ENCODE peak calls at places on chromosomes 5 and 9, in six cellular contexts. R is GM12891; T is activated naive CD8-positive, alpha-beta T cell treated with anti-CD3 and anti-CD28 coated beads for 36 hours; Q is astrocyte; A is T-helper 9 cell; W is HuH-7.5. V is an unnamed sample.

GRCh38 chr9:135992486-135993408 is 31.6 kb upstream of the UBAC1 start:
- DNase-seq in R (no peak), T (peak), W (peak), Q (peak), A (no peak), V (no peak)

GRCh38 chr9:120175031-120175430 is 404.9 kb downstream of the CDK5RAP2 start:
- DNase-seq in T (no peak), Q (no peak), R (no peak), A (no peak), W (no peak), V (no peak)

GRCh38 chr9:128902351-128903078 is 18.3 kb upstream of the PHYHD1 start:
- DNase-seq in A (peak), W (no peak), T (peak), Q (no peak), R (peak), V (no peak)

GRCh38 chr5:163379298-163380155 is 57.9 kb upstream of the CCNG1 start:
- DNase-seq in W (no peak), R (no peak), Q (peak), T (no peak), A (no peak), V (no peak)

GRCh38 chr9:85021686-85022085 is 352.2 kb downstream of the NTRK2 start:
- DNase-seq in T (no peak), R (no peak), A (no peak), W (no peak), Q (no peak), V (no peak)

GRCh38 chr9:136345281-136346156 is 18.0 kb downstream of the DNLZ start:
- DNase-seq in Q (no peak), W (peak), R (no peak), T (no peak), A (no peak), V (no peak)

GRCh38 chr5:72156921-72157320 is 49.6 kb downstream of the MAP1B start:
- DNase-seq in T (no peak), Q (peak), R (no peak), A (no peak), W (no peak), V (no peak)

GRCh38 chr9:89935115-89935514 is 330.3 kb downstream of the GADD45G start:
- DNase-seq in T (no peak), A (no peak), W (no peak), R (no peak), Q (no peak), V (no peak)

GRCh38 chr5:151580858-151581257 is 10.3 kb downstream of the FAT2 start:
- DNase-seq in W (no peak), Q (no peak), A (no peak), T (no peak), R (no peak), V (no peak)

GRCh38 chr9:126219717-126220116 is 106.9 kb upstream of the MVB12B start:
- DNase-seq in A (no peak), Q (no peak), W (no peak), T (no peak), R (no peak), V (no peak)

GRCh38 chr5:154197801-154198461 is 7.4 kb downstream of the GALNT10 start:
- DNase-seq in Q (peak), T (peak), A (peak), R (no peak), W (no peak), V (no peak)

GRCh38 chr9:131095666-131096489 is 453 bp upstream of the AIF1L start:
- DNase-seq in Q (no peak), R (peak), T (peak), W (peak), A (no peak), V (no peak)

GRCh38 chr9:93944011-93944410 is 11.1 kb downstream of the BARX1 start:
- DNase-seq in Q (no peak), T (no peak), R (no peak), W (no peak), A (no peak), V (no peak)

GRCh38 chr5:37710965-37711364 is 128.9 kb downstream of the GDNF start:
- DNase-seq in W (no peak), A (no peak), T (no peak), Q (peak), R (no peak), V (no peak)

GRCh38 chr9:13013976-13014375 is 239.2 kb downstream of the LURAP1L start:
- DNase-seq in Q (peak), A (no peak), T (no peak), W (no peak), R (no peak), V (no peak)

GRCh38 chr9:96025995-96026572 is 150.6 kb downstream of the ERCC6L2 start:
- DNase-seq in A (no peak), R (no peak), Q (no peak), T (no peak), W (no peak), V (no peak)

GRCh38 chr5:16345454-16345853 is 120.1 kb downstream of the ZNF622 start:
- DNase-seq in T (no peak), Q (no peak), W (no peak), R (no peak), A (no peak), V (no peak)

GRCh38 chr9:4197548-4197947 is 102.3 kb downstream of the GLIS3 start:
- DNase-seq in T (peak), Q (no peak), R (peak), A (no peak), W (peak), V (no peak)

GRCh38 chr5:6454628-6455053 is 6.0 kb downstream of the UBE2QL1 start:
- DNase-seq in Q (no peak), T (no peak), A (no peak), W (no peak), R (no peak), V (no peak)